ENCODE peak calls at places on chromosomes 16 and 17, in six cellular contexts. X is cardiac fibroblast, Z is RWPE1, C is pancreas, L is omental fat pad, H is upper lobe of right lung. N is an unnamed sample.

GRCh38 chr16:53745126-53745525 is 41.2 kb downstream of the FTO start:
- DNase-seq in L (no peak), Z (peak; percentile 27), C (peak; percentile 18), H (no peak), X (peak; percentile 59), N (no peak)

GRCh38 chr16:86566601-86566965 is at the start of gene FOXC2:
- DNase-seq in Z (peak; percentile 89), X (peak; percentile 96), C (peak; percentile 57), H (peak; percentile 80), L (no peak), N (peak; percentile 80)

GRCh38 chr17:78883090-78883532 is 19.9 kb downstream of the CEP295NL start:
- DNase-seq in Z (no peak), C (peak; percentile 36), H (peak; percentile 87), X (peak; percentile 81), L (peak; percentile 59), N (no peak)

GRCh38 chr17:68344701-68345136 is 53.4 kb downstream of the ARSG start:
- DNase-seq in X (no peak), H (no peak), L (no peak), C (no peak), Z (no peak), N (no peak)

GRCh38 chr17:41665566-41666335 is 22.9 kb upstream of the EIF1 start:
- DNase-seq in L (peak; percentile 69), H (peak; percentile 96), X (peak; percentile 86), C (peak; percentile 89), Z (peak; percentile 98), N (peak; percentile 90)

GRCh38 chr16:73057369-73058210 is 9.7 kb upstream of the ZFHX3 start:
- DNase-seq in H (peak; percentile 74), Z (no peak), L (no peak), C (no peak), X (peak; percentile 59), N (no peak)

GRCh38 chr16:19948186-19949104 is 63.8 kb upstream of the GPRC5B start:
- DNase-seq in X (no peak), Z (no peak), L (no peak), H (no peak), C (no peak), N (no peak)

GRCh38 chr17:19753661-19754463 is 5.8 kb upstream of the ALDH3A1 start:
- DNase-seq in C (peak; percentile 27), X (no peak), H (peak; percentile 82), Z (peak; percentile 52), L (no peak), N (no peak)

GRCh38 chr16:1812732-1813163 is 13.9 kb downstream of the HAGH start:
- DNase-seq in L (no peak), C (peak; percentile 76), Z (peak; percentile 29), H (peak; percentile 92), X (peak; percentile 89), N (peak; percentile 32)

GRCh38 chr17:2172447-2172938 is 117.6 kb downstream of the HIC1 start:
- DNase-seq in X (no peak), L (no peak), Z (no peak), H (no peak), C (peak; percentile 57), N (peak; percentile 25)

GRCh38 chr16:54289242-54290051 is 2.9 kb upstream of the IRX3 start:
- DNase-seq in H (no peak), Z (no peak), L (no peak), X (no peak), C (no peak), N (no peak)

GRCh38 chr16:89581861-89582563 is 6.5 kb downstream of the CPNE7 start:
- DNase-seq in Z (no peak), X (peak; percentile 92), L (no peak), C (peak; percentile 24), H (no peak), N (no peak)

GRCh38 chr17:41466988-41467387 is at the start of gene KRT32:
- DNase-seq in X (no peak), H (no peak), Z (no peak), L (no peak), C (no peak), N (no peak)

GRCh38 chr16:75754126-75754525 is 27.8 kb upstream of the CPHXL start:
- DNase-seq in L (no peak), C (peak; percentile 66), X (peak; percentile 32), Z (peak; percentile 62), H (no peak), N (no peak)

GRCh38 chr16:87995644-87996043 is 44.4 kb downstream of the BANP start:
- DNase-seq in L (no peak), H (no peak), X (no peak), Z (no peak), C (no peak), N (no peak)

GRCh38 chr16:4537376-4538066 is 1.1 kb downstream of the CDIP1 start:
- DNase-seq in L (no peak), C (no peak), X (no peak), Z (peak; percentile 26), H (no peak), N (no peak)

GRCh38 chr16:27465483-27465879 is 63.5 kb downstream of the IL21R start:
- DNase-seq in Z (no peak), H (no peak), L (no peak), C (no peak), X (no peak), N (no peak)

GRCh38 chr16:30027588-30028437 is 3.3 kb downstream of the TLCD3B start:
- DNase-seq in X (no peak), L (no peak), Z (no peak), H (no peak), C (no peak), N (no peak)

DNA sequence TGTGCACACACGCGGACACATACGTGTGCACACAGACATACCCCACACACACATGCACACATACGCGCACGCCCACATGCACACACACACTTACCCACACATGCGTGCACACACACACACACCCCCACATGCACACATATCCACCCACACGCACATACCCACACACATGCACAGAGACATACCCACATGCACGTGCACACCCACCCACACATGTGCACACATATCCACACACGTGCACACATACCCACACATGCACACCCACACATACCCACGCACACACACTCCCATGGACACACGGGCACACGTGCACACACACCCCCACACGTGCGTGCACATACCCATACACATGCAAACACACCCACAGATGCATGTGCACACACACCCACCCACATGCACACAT is 27.2 kb upstream of the PVALEF start:
- DNase-seq in Z (no peak), C (no peak), L (no peak), X (no peak), H (no peak), N (no peak)
- TF ChIP-seq CTCF in Z (no peak), C (no peak), L (no peak), X (no peak), H (no peak), N (no peak)

DNA sequence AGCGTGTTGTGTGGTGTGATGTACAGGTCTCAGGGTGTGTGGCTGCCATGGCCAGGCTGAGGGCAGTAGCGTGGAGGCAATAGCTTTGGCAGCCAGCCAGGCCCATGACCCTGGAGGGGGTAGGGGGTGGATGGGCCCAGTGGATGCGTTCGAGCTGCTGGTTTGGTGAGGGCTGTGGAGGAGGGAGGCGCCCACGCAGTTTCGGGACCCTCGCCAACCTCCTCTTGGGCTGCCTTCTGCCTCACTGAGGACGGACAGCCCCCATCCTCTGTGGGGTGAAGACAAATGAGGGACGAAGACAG is 238.6 kb upstream of the GSE1 start:
- DNase-seq in L (no peak), Z (no peak), X (no peak), C (no peak), H (no peak), N (no peak)
- TF ChIP-seq CTCF in L (no peak), Z (no peak), X (no peak), C (no peak), H (no peak), N (no peak)

GRCh38 chr17:22694362-22695227 is 1002.3 kb downstream of the KCNJ18 start:
- DNase-seq in Z (no peak), C (no peak), L (no peak), X (no peak), H (no peak), N (no peak)
- TF ChIP-seq CTCF in Z (no peak), C (no peak), L (no peak), X (peak; percentile 3), H (no peak), N (no peak)

GRCh38 chr17:75771334-75772281 is 6.6 kb upstream of the GALK1 start:
- DNase-seq in H (peak; percentile 32), Z (no peak), L (no peak), X (peak; percentile 33), C (peak; percentile 2), N (no peak)

GRCh38 chr17:75773808-75774470 is 8.9 kb upstream of the GALK1 start:
- DNase-seq in H (peak; percentile 67), C (no peak), L (no peak), Z (no peak), X (no peak), N (no peak)

GRCh38 chr17:75774988-75775668 is 9.5 kb upstream of the UNK start:
- DNase-seq in H (peak; percentile 60), X (peak; percentile 64), L (no peak), Z (no peak), C (no peak), N (no peak)

GRCh38 chr17:75774471-75774987 is 9.5 kb upstream of the GALK1 start:
- DNase-seq in X (no peak), Z (no peak), L (no peak), C (no peak), H (peak; percentile 57), N (no peak)

DNA sequence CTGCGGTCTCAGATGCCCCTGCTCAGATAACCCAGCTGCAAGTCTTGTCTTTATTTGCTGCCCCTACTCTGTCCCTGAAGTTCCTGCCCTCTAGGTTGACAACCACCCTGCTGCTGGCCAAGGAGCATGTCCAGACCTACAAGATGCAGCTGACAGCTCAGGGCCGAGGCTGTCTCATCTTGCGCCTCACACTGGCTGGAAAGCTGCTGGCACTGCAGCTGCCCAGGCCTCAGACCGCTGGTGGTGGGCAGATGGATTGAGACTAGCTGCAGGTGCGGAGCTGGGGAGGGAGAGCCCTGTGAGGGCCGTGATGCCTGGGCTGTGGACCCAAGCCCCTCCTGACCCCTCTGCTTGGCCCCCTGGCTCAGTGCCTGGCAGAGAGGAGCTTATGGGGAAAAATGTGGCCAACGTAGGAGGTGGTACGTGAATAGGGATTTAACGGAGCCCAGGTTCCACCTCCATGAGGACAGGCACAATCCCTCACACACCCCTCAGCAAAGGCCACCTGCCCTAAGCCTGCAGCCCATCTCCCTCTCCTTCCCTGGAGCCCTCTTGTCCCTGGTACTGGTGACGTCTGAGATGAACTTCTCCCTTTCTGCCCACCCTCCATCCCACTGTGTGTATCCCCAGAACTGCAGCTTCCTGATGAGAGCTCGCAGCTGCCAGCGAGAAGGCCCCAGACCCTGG is 8.3 kb upstream of the GALK1 start:
- DNase-seq in H (peak; percentile 65), L (no peak), C (no peak), Z (no peak), X (no peak), N (no peak)
- TF ChIP-seq CTCF in H (no peak), L (no peak), C (no peak), Z (no peak), X (no peak), N (no peak)

GRCh38 chr16:23728112-23728477 is 15.1 kb upstream of the ERN2 start:
- DNase-seq in H (no peak), L (no peak), C (no peak), X (no peak), Z (no peak), N (no peak)
- TF ChIP-seq CTCF in H (no peak), L (no peak), C (no peak), X (no peak), Z (peak; percentile 24), N (no peak)

GRCh38 chr16:84183911-84184310 is 2.9 kb downstream of the TAF1C start:
- DNase-seq in H (no peak), L (no peak), C (no peak), Z (no peak), X (no peak), N (no peak)
- TF ChIP-seq CTCF in H (peak; percentile 27), L (no peak), C (no peak), Z (no peak), X (peak; percentile 60), N (no peak)